ENCODE peak calls at places on chromosomes 6 and 20, in five cellular contexts. S is IMR-90, Q is neuronal stem cell, R is mesenchymal stem cell, Y is H1. D is an unnamed sample.

GRCh38 chr6:144999127-144999526 is 714.0 kb downstream of the UTRN start:
- DNase-seq in R (no peak), Q (no peak), S (peak), Y (no peak), D (no peak)

GRCh38 chr6:114100421-114100820 is 129.5 kb upstream of the HDAC2 start:
- DNase-seq in R (peak), Y (no peak), S (peak), Q (no peak), D (no peak)

GRCh38 chr6:105077592-105078463 is 102.0 kb downstream of the POPDC3 start:
- DNase-seq in R (peak), S (peak), Y (no peak), Q (peak), D (peak)

GRCh38 chr6:135012764-135013163 is 41.9 kb downstream of the HBS1L start:
- DNase-seq in R (no peak), Q (no peak), Y (no peak), S (peak), D (no peak)

GRCh38 chr20:10249048-10249770 is 30.6 kb downstream of the SNAP25 start:
- DNase-seq in Q (no peak), Y (no peak), S (peak), R (no peak), D (no peak)

GRCh38 chr6:14567031-14567430 is 449.5 kb downstream of the CD83 start:
- DNase-seq in S (no peak), Y (no peak), R (no peak), Q (no peak), D (no peak)

GRCh38 chr20:54076259-54076658 is 5.9 kb upstream of the BCAS1 start:
- DNase-seq in R (no peak), Y (no peak), Q (no peak), S (no peak), D (peak)

GRCh38 chr20:59720013-59720412 is 115.7 kb downstream of the PHACTR3 start:
- DNase-seq in S (no peak), R (no peak), Q (no peak), Y (no peak), D (no peak)

GRCh38 chr6:56524891-56525703 is 117.6 kb downstream of the DST start:
- DNase-seq in Y (no peak), R (peak), S (peak), Q (no peak), D (peak)

GRCh38 chr6:117329926-117330325 is 64.6 kb downstream of the VGLL2 start:
- DNase-seq in R (no peak), S (no peak), Y (no peak), Q (no peak), D (no peak)

GRCh38 chr6:35511980-35512379 is 716 bp downstream of the TULP1 start:
- DNase-seq in Y (no peak), R (no peak), Q (no peak), S (no peak), D (no peak)

GRCh38 chr6:11428895-11429294 is 108.7 kb upstream of the TMEM170B start:
- DNase-seq in Y (no peak), Q (no peak), S (peak), R (peak), D (peak)

GRCh38 chr6:34151321-34152041 is 5.6 kb upstream of the GRM4 start:
- DNase-seq in R (no peak), Q (no peak), S (no peak), Y (no peak), D (no peak)

GRCh38 chr6:14068133-14068532 is 49.4 kb upstream of the CD83 start:
- DNase-seq in Y (no peak), R (peak), Q (no peak), S (peak), D (peak)

GRCh38 chr6:120965814-120966213 is 368.5 kb downstream of the TBC1D32 start:
- DNase-seq in R (no peak), Q (no peak), S (no peak), Y (no peak), D (no peak)

GRCh38 chr20:1528811-1529210 is 28.7 kb downstream of the SIRPD start:
- DNase-seq in Q (no peak), Y (no peak), S (peak), R (peak), D (peak)

GRCh38 chr20:2658414-2659354 is 5.3 kb downstream of the IDH3B start:
- DNase-seq in R (no peak), Y (no peak), S (no peak), Q (no peak), D (no peak)

GRCh38 chr6:149190228-149190831 is 127.2 kb upstream of the TAB2 start:
- DNase-seq in S (peak), Y (peak), R (peak), Q (no peak), D (no peak)

GRCh38 chr6:1190361-1190760 is 121.5 kb upstream of the FOXQ1 start:
- DNase-seq in Y (peak), S (peak), R (peak), Q (no peak), D (peak)

GRCh38 chr6:156873654-156874380 is 96.6 kb downstream of the ARID1B start:
- DNase-seq in S (no peak), Y (no peak), R (no peak), Q (no peak), D (no peak)

GRCh38 chr6:32439708-32440214 is at the start of gene HLA-DRA:
- DNase-seq in Y (no peak), Q (peak), S (peak), R (peak), D (peak)

GRCh38 chr20:63151554-63152321 is 64.2 kb downstream of the YTHDF1 start:
- DNase-seq in R (no peak), Y (no peak), S (peak), Q (no peak), D (no peak)

GRCh38 chr20:43681468-43681942 is 14.6 kb downstream of the MYBL2 start:
- DNase-seq in Y (no peak), Q (no peak), S (no peak), R (peak), D (no peak)

GRCh38 chr6:5989141-5989723 is 17.5 kb downstream of the NRN1 start:
- DNase-seq in R (no peak), Y (no peak), S (no peak), Q (no peak), D (no peak)

GRCh38 chr6:2962636-2963035 is 8.7 kb downstream of the SERPINB6 start:
- DNase-seq in R (no peak), Y (no peak), S (no peak), Q (no peak), D (peak)

GRCh38 chr6:101391772-101392560 is 1.5 kb upstream of the GRIK2 start:
- DNase-seq in Y (no peak), S (no peak), Q (no peak), R (no peak), D (no peak)

GRCh38 chr6:56955171-56956155 is 556 bp downstream of the BEND6 start:
- DNase-seq in Y (peak), R (peak), Q (peak), S (peak), D (peak)

GRCh38 chr6:25411316-25411961 is 132.3 kb downstream of the CARMIL1 start:
- DNase-seq in Q (no peak), Y (no peak), S (no peak), R (no peak), D (no peak)

GRCh38 chr6:24547243-24547642 is 52.5 kb downstream of the ALDH5A1 start:
- DNase-seq in Q (no peak), R (no peak), S (no peak), Y (peak), D (no peak)

GRCh38 chr6:93104195-93104817 is 315.1 kb downstream of the EPHA7 start:
- DNase-seq in Q (peak), Y (no peak), S (no peak), R (peak), D (no peak)

GRCh38 chr6:4647414-4648365 is 128.5 kb upstream of the CDYL start:
- DNase-seq in S (peak), Y (peak), R (peak), Q (peak), D (peak)

GRCh38 chr6:47247227-47247797 is 62.4 kb downstream of the TNFRSF21 start:
- DNase-seq in Y (no peak), Q (no peak), S (no peak), R (peak), D (no peak)

GRCh38 chr20:50380697-50381040 is 129.5 kb upstream of the PTPN1 start:
- DNase-seq in Y (no peak), R (peak), S (peak), Q (no peak), D (no peak)

GRCh38 chr6:100335999-100336398 is 128.7 kb downstream of the SIM1 start:
- DNase-seq in Y (no peak), Q (no peak), R (no peak), S (no peak), D (no peak)

GRCh38 chr6:41548098-41548840 is 2.1 kb downstream of the FOXP4 start:
- DNase-seq in R (no peak), Q (no peak), S (no peak), Y (no peak), D (no peak)

GRCh38 chr6:138815221-138815620 is 19.3 kb downstream of the ECT2L start:
- DNase-seq in Q (no peak), Y (no peak), S (no peak), R (no peak), D (peak)

GRCh38 chr6:138821519-138821918 is 25.6 kb downstream of the ECT2L start:
- DNase-seq in Y (no peak), Q (no peak), R (no peak), S (no peak), D (no peak)

GRCh38 chr6:138817799-138818198 is 21.9 kb downstream of the ECT2L start:
- DNase-seq in S (peak), Y (peak), Q (no peak), R (peak), D (peak)

GRCh38 chr6:138815797-138816528 is 20.1 kb downstream of the ECT2L start:
- DNase-seq in S (peak), R (peak), Y (no peak), Q (peak), D (peak)

GRCh38 chr6:138818496-138819194 is 22.8 kb downstream of the ECT2L start:
- DNase-seq in R (peak), Q (no peak), S (no peak), Y (no peak), D (peak)
- H3K14ac ChIP-seq in R (no peak), Q (no peak), S (no peak), Y (no peak), D (peak)

DNA sequence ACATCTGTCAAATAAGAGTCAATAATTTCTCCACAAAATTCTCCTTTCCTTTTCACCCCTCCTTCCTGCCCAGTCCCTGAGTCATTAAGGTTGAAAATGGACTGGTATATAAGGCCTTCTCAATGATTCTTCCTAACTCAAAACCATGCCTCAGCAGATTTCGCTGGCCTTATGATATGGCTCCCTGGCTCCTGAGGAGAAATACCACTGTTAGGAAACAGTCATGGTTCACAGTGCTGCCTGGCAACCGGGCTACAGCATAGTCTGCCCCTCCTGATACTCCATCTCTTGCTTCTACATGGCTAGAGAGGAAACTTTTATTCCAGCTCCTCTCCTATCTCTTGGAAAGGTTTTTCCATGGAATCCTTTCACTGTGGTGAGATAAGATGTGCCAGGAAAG is 4.7 kb downstream of the UBE2J1 start:
- DNase-seq in Y (no peak), R (no peak), S (peak), Q (no peak), D (peak)
- H3K4ac ChIP-seq in Y (no peak), R (no peak), S (no peak), Q (no peak), D (peak)

GRCh38 chr20:17557675-17558006 is 12.2 kb upstream of the DSTN start:
- DNase-seq in R (peak), S (peak), Q (no peak), Y (no peak), D (peak)
- H3K4me3 ChIP-seq in R (no peak), S (no peak), Q (no peak), Y (no peak), D (no peak)

GRCh38 chr6:42745083-42745637 is 743 bp downstream of the TBCC start:
- DNase-seq in Y (no peak), Q (peak), R (peak), S (peak), D (peak)
- H3K14ac ChIP-seq in Y (no peak), Q (peak), R (peak), S (peak), D (peak)

GRCh38 chr20:47304287-47304686 is 52.2 kb downstream of the ZMYND8 start:
- DNase-seq in Y (no peak), Q (no peak), R (peak), S (peak), D (no peak)
- H3K4ac ChIP-seq in Y (no peak), Q (no peak), R (peak), S (peak), D (no peak)

DNA sequence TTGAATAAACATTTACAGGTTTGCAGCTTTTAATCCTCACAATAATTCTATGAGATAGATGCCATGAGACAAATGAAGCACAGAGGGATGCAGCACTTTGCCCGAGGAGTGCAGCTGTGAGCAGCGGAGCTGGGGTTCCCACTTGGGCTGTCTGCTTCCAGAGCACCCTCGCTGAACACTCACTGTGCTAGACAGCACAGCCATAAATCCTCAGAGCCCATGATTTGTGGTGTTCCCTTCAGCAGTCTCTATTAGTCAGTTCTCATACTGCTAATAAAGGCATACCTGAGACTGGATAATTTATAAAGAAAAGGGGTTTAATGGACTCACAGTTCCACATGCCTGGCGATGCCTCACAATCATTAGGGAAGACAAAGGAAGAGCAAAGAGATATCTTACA is 25.2 kb upstream of the CTAGE9 start:
- DNase-seq in R (no peak), S (no peak), Y (no peak), Q (no peak), D (no peak)
- H3K4me3 ChIP-seq in R (no peak), S (no peak), Y (no peak), Q (no peak), D (no peak)

GRCh38 chr6:125789167-125789566 is 1.6 kb upstream of the NCOA7 start:
- DNase-seq in S (no peak), Y (no peak), Q (no peak), R (no peak), D (no peak)

GRCh38 chr6:125787791-125788190 is 3.0 kb upstream of the NCOA7 start:
- DNase-seq in Q (no peak), Y (no peak), S (peak), R (no peak), D (peak)

GRCh38 chr6:125790403-125791150 is at the start of gene NCOA7:
- DNase-seq in Y (no peak), Q (peak), S (peak), R (peak), D (peak)

GRCh38 chr6:125791151-125791819 is 525 bp downstream of the NCOA7 start:
- DNase-seq in Y (no peak), S (peak), Q (no peak), R (peak), D (peak)

DNA sequence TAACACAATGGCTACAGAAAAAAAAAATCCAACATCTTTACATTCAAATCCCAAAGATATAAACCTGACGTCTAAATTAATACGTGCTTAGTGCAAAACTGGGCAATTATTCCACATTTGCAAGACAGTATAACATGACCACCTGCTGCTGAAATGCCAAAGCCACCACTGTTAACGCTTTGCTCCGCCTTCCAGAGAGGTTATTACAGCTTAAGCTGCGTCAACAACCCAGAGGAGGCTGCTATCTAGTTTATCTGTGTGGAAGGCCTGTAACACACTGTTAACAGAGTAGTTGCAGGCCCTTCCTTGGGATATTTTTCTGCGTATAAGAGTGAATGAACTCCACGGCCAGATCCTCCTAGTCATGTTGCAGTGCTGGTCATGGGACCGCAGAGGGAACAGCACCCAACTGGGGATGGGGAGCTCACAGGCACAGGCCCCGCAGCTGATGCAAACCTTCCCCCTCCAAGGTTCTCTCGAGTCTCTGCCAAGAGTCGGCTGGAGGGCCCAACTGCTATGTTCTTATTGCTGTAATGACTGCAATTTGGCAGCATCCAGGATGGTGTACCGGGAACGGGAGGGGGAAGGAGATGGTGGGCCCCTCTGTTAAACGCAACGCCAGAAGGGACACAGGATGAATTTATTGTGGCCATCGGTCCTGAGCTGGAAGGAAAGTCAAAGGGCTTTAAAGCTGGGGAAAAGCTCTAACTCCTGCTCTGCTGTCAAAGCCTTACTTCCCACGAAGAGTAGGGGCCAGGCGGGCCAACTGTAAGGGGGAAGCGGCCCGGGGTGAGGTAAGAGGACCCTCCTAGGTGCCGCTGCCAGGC is 971 bp upstream of the NCOA7 start:
- DNase-seq in Y (no peak), R (peak), S (peak), Q (peak), D (peak)
- H3K14ac ChIP-seq in Y (no peak), R (peak), S (peak), Q (peak), D (peak)

DNA sequence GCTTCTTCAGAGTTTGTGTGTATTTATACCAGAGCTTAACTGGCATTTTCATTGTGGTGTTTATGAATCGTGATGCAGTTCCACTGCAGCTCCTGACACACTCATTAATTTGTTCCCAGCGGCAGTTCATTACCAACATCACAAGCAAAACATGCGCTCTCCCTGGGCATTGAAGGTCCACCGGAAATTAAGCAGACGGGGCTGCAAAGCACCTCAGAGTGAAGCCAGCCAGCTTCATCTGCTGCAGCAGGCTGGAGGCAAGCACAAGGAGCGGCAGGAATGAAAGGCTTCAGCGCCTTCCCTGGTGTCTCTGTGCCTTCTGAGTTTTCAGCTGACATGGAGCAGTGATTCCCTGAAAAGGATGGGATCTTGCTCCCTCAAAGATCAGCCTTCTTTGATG is 246.0 kb upstream of the SPTLC3 start:
- DNase-seq in Q (no peak), Y (no peak), S (no peak), R (no peak), D (no peak)
- H3K4ac ChIP-seq in Q (no peak), Y (no peak), S (no peak), R (no peak), D (no peak)

GRCh38 chr6:20744911-20745557 is 210.8 kb downstream of the CDKAL1 start:
- DNase-seq in S (no peak), R (no peak), Y (no peak), Q (no peak), D (no peak)
- H3K4me3 ChIP-seq in S (no peak), R (no peak), Y (no peak), Q (no peak), D (no peak)

DNA sequence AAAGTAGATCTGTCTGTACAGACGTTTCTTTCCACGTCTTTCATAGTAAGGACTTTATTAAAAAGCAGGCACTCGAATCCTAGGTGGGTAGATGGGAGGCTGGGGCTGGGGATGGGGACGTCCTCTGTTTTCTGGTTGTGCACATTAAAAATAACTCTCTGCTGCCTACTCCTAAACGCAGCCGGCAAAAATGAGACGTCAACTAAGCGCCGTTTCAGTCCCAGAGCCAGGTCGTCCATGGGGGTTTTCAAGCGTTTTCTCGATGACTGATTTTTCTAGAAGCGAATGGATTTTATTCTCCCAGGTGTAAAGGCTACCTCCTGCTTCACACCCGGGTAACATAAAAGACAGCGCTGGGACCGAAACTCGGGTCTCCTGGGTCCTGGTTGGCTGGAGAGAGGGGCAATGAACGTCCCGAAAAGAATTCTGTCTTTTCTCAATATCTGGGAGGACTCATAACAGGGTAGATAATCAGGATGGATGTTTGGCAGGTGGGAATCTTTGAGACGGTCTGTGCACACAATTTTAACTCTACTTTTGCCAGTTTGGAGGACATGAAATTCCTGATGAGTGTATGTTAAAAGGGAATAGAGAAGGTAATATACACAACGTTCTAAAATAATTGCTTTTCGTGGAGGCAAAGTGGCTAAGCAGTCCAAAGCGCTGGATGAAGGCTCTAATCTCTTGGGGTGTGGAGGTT is 25.3 kb downstream of the GPX6 start:
- DNase-seq in Y (no peak), Q (no peak), S (peak), R (no peak), D (peak)
- H3K14ac ChIP-seq in Y (no peak), Q (no peak), S (no peak), R (no peak), D (no peak)